ENCODE peak calls at places on chromosomes 2 and 18, in eight cellular contexts. R is mesothelial cell of epicardium, A is progenitor cell of endocrine pancreas, O is fibroblast of mammary gland, S is Calu3, B is fibroblast of the aortic adventitia, K is GM20000, D is glutamatergic neuron. G is an unnamed sample.

GRCh38 chr2:134679740-134680139 is 39.1 kb downstream of the TMEM163 start:
- DNase-seq in D (no peak), B (no peak), K (no peak), S (no peak), R (no peak), O (no peak), A (no peak), G (no peak)

GRCh38 chr18:34514238-34514637 is 195.9 kb upstream of the DTNA start:
- DNase-seq in S (no peak), K (no peak), R (no peak), A (no peak), O (peak; percentile 71), B (peak; percentile 6), D (no peak), G (no peak)

GRCh38 chr2:159201321-159202063 is 85.0 kb downstream of the WDSUB1 start:
- DNase-seq in A (no peak), K (peak; percentile 81), S (no peak), R (no peak), O (peak; percentile 17), B (peak; percentile 52), D (no peak), G (peak; percentile 87)

GRCh38 chr2:72350852-72351251 is 203.2 kb upstream of the CYP26B1 start:
- DNase-seq in S (no peak), A (no peak), D (no peak), B (no peak), O (no peak), K (no peak), R (no peak), G (no peak)

GRCh38 chr2:197599285-197599965 is 76.0 kb downstream of the RFTN2 start:
- DNase-seq in A (no peak), B (peak; percentile 53), R (no peak), S (peak; percentile 40), D (no peak), K (peak; percentile 60), O (peak; percentile 71), G (peak; percentile 61)

GRCh38 chr2:122663737-122664136 is 908.3 kb downstream of the TSN start:
- DNase-seq in S (no peak), O (no peak), B (no peak), R (no peak), K (no peak), A (no peak), D (no peak), G (no peak)

GRCh38 chr18:67980241-67980640 is 463.7 kb upstream of the DSEL start:
- DNase-seq in A (no peak), R (no peak), D (no peak), B (no peak), O (no peak), S (no peak), K (no peak), G (no peak)

GRCh38 chr2:112181571-112182290 is 43.5 kb downstream of the FBLN7 start:
- DNase-seq in S (peak; percentile 21), D (peak; percentile 34), K (no peak), B (no peak), O (no peak), A (peak; percentile 23), R (no peak), G (no peak)

GRCh38 chr2:30230855-30231725 is at the start of gene LBH:
- DNase-seq in R (peak; percentile 74), O (peak; percentile 71), A (peak; percentile 86), S (peak; percentile 23), B (peak; percentile 91), D (peak; percentile 89), K (peak; percentile 96), G (peak; percentile 94)

GRCh38 chr2:143128681-143129580 is at the start of gene ARHGAP15:
- DNase-seq in R (no peak), D (no peak), O (no peak), A (no peak), S (no peak), B (no peak), K (peak; percentile 50), G (peak; percentile 48)

GRCh38 chr18:6249110-6249680 is 165.5 kb downstream of the L3MBTL4 start:
- DNase-seq in A (no peak), R (no peak), D (no peak), K (peak; percentile 68), O (no peak), B (no peak), S (no peak), G (peak; percentile 70)

GRCh38 chr2:46387292-46387691 is 90.1 kb downstream of the EPAS1 start:
- DNase-seq in B (no peak), S (no peak), D (no peak), A (no peak), O (no peak), R (no peak), K (no peak), G (no peak)

GRCh38 chr2:46388873-46389272 is 90.5 kb upstream of the TMEM247 start:
- DNase-seq in B (no peak), O (no peak), S (no peak), R (no peak), K (no peak), D (no peak), A (no peak), G (no peak)

GRCh38 chr2:46389417-46389916 is 89.9 kb upstream of the TMEM247 start:
- DNase-seq in B (peak; percentile 30), D (no peak), R (no peak), A (no peak), O (peak; percentile 59), K (no peak), S (no peak), G (no peak)

GRCh38 chr2:46386763-46387162 is 89.6 kb downstream of the EPAS1 start:
- DNase-seq in R (no peak), S (no peak), D (no peak), B (no peak), K (no peak), O (no peak), A (no peak), G (no peak)

DNA sequence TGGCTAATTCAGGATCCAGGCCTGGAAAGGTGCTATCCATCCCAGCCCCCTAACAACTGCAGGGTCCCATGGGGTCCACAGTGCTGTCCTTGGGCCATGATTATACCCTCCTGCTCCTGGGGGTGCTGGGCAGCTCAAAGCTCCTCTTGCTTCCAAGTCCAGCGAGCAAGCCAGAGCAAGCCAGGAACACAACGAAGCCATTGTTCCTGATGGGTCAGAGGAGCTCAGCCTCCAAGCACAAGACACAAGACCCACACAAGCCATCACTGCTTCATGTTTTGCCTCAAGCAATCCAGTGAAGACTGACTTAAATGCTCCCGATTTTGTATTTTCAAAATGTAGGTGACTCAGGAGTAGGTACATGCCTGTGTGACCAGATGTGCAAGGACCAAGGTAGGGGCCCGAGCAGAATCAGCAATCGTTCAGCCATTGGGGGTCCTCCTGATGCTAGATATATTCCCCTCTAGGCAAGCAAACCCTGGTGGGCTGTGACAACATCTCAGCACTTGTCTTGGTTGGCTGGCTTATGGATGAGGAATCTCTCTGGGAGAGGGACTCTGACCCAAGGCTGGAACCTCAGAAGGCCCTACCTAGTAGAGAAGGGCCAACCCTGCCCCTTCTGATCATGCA is 90.8 kb downstream of the EPAS1 start:
- DNase-seq in S (no peak), D (no peak), O (no peak), K (no peak), A (no peak), B (no peak), R (no peak), G (no peak)
- TF ChIP-seq CTCF in S (no peak), D (no peak), O (no peak), K (no peak), A (no peak), B (no peak), R (no peak), G (no peak)

GRCh38 chr18:79523221-79523737 is 127.5 kb downstream of the NFATC1 start:
- DNase-seq in D (no peak), S (no peak), K (no peak), O (no peak), A (no peak), B (no peak), R (no peak), G (peak; percentile 74)
- TF ChIP-seq CTCF in D (no peak), S (no peak), K (no peak), O (no peak), A (no peak), B (no peak), R (no peak), G (no peak)

GRCh38 chr2:71068218-71069035 is at the start of gene NAGK:
- DNase-seq in A (peak; percentile 94), S (peak; percentile 98), K (peak; percentile 93), D (peak; percentile 97), B (peak; percentile 97), R (peak; percentile 89), O (peak; percentile 94), G (peak; percentile 94)

GRCh38 chr2:71071681-71072398 is 3.4 kb downstream of the NAGK start:
- DNase-seq in B (no peak), R (no peak), O (no peak), K (peak; percentile 80), A (no peak), S (no peak), D (no peak), G (peak; percentile 77)

GRCh38 chr2:71069376-71069775 is 928 bp downstream of the NAGK start:
- DNase-seq in D (no peak), S (no peak), A (no peak), R (no peak), K (no peak), O (peak; percentile 50), B (peak; percentile 22), G (no peak)

GRCh38 chr2:71072492-71072891 is 4.0 kb downstream of the NAGK start:
- DNase-seq in A (no peak), B (no peak), S (no peak), D (no peak), O (no peak), R (no peak), K (no peak), G (no peak)

DNA sequence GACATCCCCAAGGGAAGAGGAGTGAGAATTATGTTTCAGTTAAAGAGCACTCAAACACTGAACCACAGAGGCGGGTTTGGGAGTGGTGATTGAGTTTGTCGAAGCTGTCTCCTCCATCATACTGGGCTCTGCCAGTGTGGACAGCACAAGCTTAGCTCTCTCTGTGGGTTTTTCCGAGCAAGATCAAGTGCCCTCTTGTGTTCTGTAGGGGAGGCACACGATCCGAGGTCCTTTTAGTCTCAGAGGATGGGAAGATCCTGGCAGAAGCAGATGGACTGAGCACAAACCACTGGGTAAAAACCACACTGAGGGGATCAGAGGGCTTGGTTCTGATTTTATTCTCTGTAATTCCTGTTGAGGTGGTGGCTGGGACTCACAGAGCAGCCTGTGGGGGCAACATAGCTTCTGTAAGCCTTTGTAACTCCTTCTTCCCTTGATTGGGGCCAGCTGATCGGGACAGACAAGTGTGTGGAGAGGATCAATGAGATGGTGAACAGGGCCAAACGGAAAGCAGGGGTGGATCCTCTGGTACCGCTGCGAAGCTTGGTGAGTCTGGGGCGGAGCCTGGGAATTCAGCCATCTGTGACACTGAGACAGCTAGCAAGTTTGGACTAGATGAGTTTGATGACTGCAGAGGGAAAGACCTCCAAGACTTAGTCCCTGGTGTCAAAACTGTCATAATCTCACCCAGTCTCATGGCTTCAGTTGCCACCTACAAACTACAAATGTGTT is 2.0 kb downstream of the NAGK start:
- DNase-seq in K (peak; percentile 49), S (peak; percentile 32), B (peak; percentile 56), O (peak; percentile 62), A (no peak), D (peak; percentile 37), R (no peak), G (peak; percentile 43)
- TF ChIP-seq CTCF in K (peak; percentile 24), S (no peak), B (peak; percentile 58), O (peak; percentile 49), A (peak; percentile 37), D (peak; percentile 47), R (no peak), G (peak; percentile 31)

DNA sequence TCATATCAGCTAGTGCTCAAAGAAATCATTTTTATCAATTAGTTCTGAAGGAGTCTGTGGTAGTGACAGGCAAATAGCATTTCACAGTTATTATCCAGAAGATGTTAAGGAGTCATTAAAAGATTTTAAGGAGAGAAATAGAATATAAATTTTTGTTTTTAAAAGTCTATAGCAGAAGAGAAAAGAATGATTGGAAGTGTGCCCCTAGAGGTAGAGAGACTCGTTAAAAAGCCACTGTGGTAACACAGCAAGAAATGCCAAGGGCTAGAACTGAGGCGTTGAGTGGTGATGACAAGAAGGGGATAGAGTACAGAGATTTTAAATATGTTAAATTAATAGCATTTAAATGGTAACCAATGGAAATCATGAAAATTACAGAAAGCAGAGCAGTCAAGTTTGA is 78.3 kb downstream of the VWC2L start:
- DNase-seq in R (no peak), D (no peak), O (no peak), A (no peak), B (no peak), S (no peak), K (no peak), G (no peak)
- TF ChIP-seq CTCF in R (no peak), D (peak; percentile 11), O (no peak), A (peak; percentile 11), B (no peak), S (no peak), K (no peak), G (no peak)